ENCODE peak calls at places on chromosomes 6 and 20, in seven cellular contexts. N, R, D, X, Q, T and L are unnamed samples.

GRCh38 chr20:43942661-43943285 is 28.1 kb downstream of the TOX2 start:
- DNase-seq in N (peak), R (no peak), D (peak), X (peak), Q (no peak), T (no peak), L (peak)

GRCh38 chr6:3202999-3203696 is 24.3 kb downstream of the TUBB2B start:
- DNase-seq in N (peak), R (no peak), D (peak), X (peak), Q (no peak), T (no peak), L (no peak)

GRCh38 chr6:116330511-116330910 is 40.2 kb upstream of the DSE start:
- DNase-seq in N (no peak), R (no peak), D (peak), X (no peak), Q (no peak), T (no peak), L (peak)

GRCh38 chr20:60694763-60695162 is 557.3 kb upstream of the CDH4 start:
- DNase-seq in N (no peak), R (no peak), D (peak), X (peak), Q (no peak), T (no peak), L (no peak)

GRCh38 chr6:90284745-90285481 is 11.7 kb downstream of the BACH2 start:
- DNase-seq in N (peak), R (no peak), D (peak), X (peak), Q (no peak), T (no peak), L (peak)

GRCh38 chr6:15927531-15928230 is 201.2 kb upstream of the MYLIP start:
- DNase-seq in N (no peak), R (no peak), D (no peak), X (no peak), Q (no peak), T (no peak), L (peak)

GRCh38 chr20:1122388-1123315 is 4.2 kb downstream of the PSMF1 start:
- DNase-seq in N (peak), R (no peak), D (peak), X (peak), Q (no peak), T (peak), L (peak)

GRCh38 chr20:59781236-59781635 is 152.2 kb downstream of the SYCP2 start:
- DNase-seq in N (no peak), R (no peak), D (no peak), X (no peak), Q (no peak), T (no peak), L (no peak)

GRCh38 chr6:100257661-100258395 is 206.9 kb downstream of the SIM1 start:
- DNase-seq in N (peak), R (no peak), D (peak), X (peak), Q (no peak), T (no peak), L (peak)

GRCh38 chr20:805713-806112 is 27.8 kb upstream of the FAM110A start:
- DNase-seq in N (no peak), R (no peak), D (peak), X (peak), Q (no peak), T (no peak), L (no peak)

GRCh38 chr6:54327631-54328030 is 19.4 kb downstream of the TINAG start:
- DNase-seq in N (no peak), R (no peak), D (peak), X (peak), Q (no peak), T (no peak), L (no peak)

GRCh38 chr20:34643919-34644318 is 33.0 kb downstream of the PIGU start:
- DNase-seq in N (peak), R (no peak), D (peak), X (peak), Q (no peak), T (peak), L (peak)

GRCh38 chr6:43481075-43481474 is 3.7 kb downstream of the TJAP1 start:
- DNase-seq in N (no peak), R (no peak), D (no peak), X (no peak), Q (no peak), T (no peak), L (peak)

GRCh38 chr20:63973636-63974401 is 4.1 kb upstream of the ZNF512B start:
- DNase-seq in N (peak), R (no peak), D (peak), X (peak), Q (peak), T (peak), L (peak)

GRCh38 chr20:38601216-38602184 is at the start of gene ARHGAP40:
- DNase-seq in N (no peak), R (no peak), D (no peak), X (peak), Q (no peak), T (no peak), L (peak)

GRCh38 chr6:14601490-14601889 is 483.9 kb downstream of the CD83 start:
- DNase-seq in N (no peak), R (no peak), D (no peak), X (no peak), Q (no peak), T (no peak), L (peak)

GRCh38 chr20:12570371-12570770 is 438.4 kb upstream of the SPTLC3 start:
- DNase-seq in N (peak), R (no peak), D (no peak), X (no peak), Q (no peak), T (no peak), L (peak)

GRCh38 chr6:43307451-43308100 is 1.1 kb downstream of the CRIP3 start:
- DNase-seq in N (no peak), R (no peak), D (no peak), X (no peak), Q (no peak), T (no peak), L (no peak)

GRCh38 chr6:135094403-135094821 is 39.8 kb upstream of the HBS1L start:
- DNase-seq in N (no peak), R (no peak), D (peak), X (peak), Q (no peak), T (no peak), L (peak)

GRCh38 chr6:147852772-147853171 is 344.3 kb downstream of the SAMD5 start:
- DNase-seq in N (no peak), R (no peak), D (peak), X (no peak), Q (no peak), T (no peak), L (no peak)

GRCh38 chr6:109373762-109374161 is 8.5 kb downstream of the CD164 start:
- DNase-seq in N (no peak), R (no peak), D (no peak), X (no peak), Q (no peak), T (no peak), L (no peak)

GRCh38 chr6:136955123-136955522 is 33.0 kb downstream of the SLC35D3 start:
- DNase-seq in N (no peak), R (no peak), D (no peak), X (no peak), Q (no peak), T (no peak), L (no peak)

GRCh38 chr6:105593805-105594231 is 190.9 kb upstream of the PREP start:
- DNase-seq in N (no peak), R (no peak), D (peak), X (peak), Q (no peak), T (no peak), L (no peak)

GRCh38 chr6:44254957-44255808 is 2.1 kb downstream of the SLC35B2 start:
- DNase-seq in N (no peak), R (no peak), D (no peak), X (no peak), Q (no peak), T (no peak), L (no peak)

GRCh38 chr6:8556370-8557018 is 121.1 kb upstream of the SLC35B3 start:
- DNase-seq in N (peak), R (no peak), D (peak), X (peak), Q (no peak), T (no peak), L (peak)

GRCh38 chr6:37913210-37913609 is 93.7 kb downstream of the ZFAND3 start:
- DNase-seq in N (no peak), R (no peak), D (peak), X (peak), Q (no peak), T (no peak), L (peak)

GRCh38 chr6:14770572-14770971 is 475.3 kb upstream of the JARID2 start:
- DNase-seq in N (peak), R (no peak), D (peak), X (peak), Q (no peak), T (no peak), L (no peak)

GRCh38 chr20:43789593-43789992 is 62.8 kb upstream of the GTSF1L start:
- DNase-seq in N (no peak), R (no peak), D (no peak), X (no peak), Q (no peak), T (no peak), L (no peak)

GRCh38 chr6:57190140-57190539 is 18.0 kb downstream of the BAG2 start:
- DNase-seq in N (no peak), R (no peak), D (peak), X (no peak), Q (no peak), T (no peak), L (peak)

GRCh38 chr6:54913211-54913610 is 66.6 kb downstream of the FAM83B start:
- DNase-seq in N (no peak), R (no peak), D (no peak), X (no peak), Q (no peak), T (no peak), L (no peak)

GRCh38 chr20:47465335-47466090 is 36.2 kb upstream of the NCOA3 start:
- DNase-seq in N (no peak), R (no peak), D (no peak), X (no peak), Q (no peak), T (no peak), L (no peak)

GRCh38 chr6:138577151-138577915 is 78.0 kb upstream of the NHSL1 start:
- DNase-seq in N (no peak), R (no peak), D (no peak), X (peak), Q (no peak), T (no peak), L (no peak)

GRCh38 chr6:29967379-29968010 is 25.2 kb downstream of the HLA-A start:
- DNase-seq in N (no peak), R (no peak), D (no peak), X (peak), Q (no peak), T (no peak), L (peak)

DNA sequence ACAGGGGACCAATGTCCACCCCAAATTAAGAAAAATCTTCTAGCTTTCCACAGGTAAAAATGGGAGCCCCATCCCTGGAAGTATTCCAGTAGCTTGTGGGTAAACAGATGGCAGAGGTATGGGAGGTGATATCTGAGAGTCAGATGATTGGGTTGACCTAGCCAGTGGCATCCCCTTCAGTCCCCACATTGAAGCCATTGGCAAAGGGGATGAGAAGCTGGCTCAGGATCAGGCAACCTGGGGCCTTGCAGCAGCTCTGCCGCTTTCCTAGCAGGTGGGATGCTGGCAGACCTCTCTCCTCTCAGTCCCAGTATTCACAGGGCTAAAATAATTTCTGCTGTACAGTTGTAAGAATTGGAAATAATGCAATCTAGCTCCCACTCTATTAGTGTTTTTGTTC is 108.9 kb upstream of the KCNG1 start:
- DNase-seq in N (no peak), R (no peak), D (no peak), X (no peak), Q (no peak), T (no peak), L (no peak)
- H3K4me3 ChIP-seq in N (no peak), R (no peak), D (no peak), X (no peak), Q (no peak), T (no peak), L (no peak)

GRCh38 chr6:143929975-143930374 is 65.7 kb downstream of the ZC2HC1B start:
- DNase-seq in N (no peak), R (no peak), D (no peak), X (no peak), Q (no peak), T (no peak), L (no peak)

GRCh38 chr6:143928853-143929252 is 64.6 kb downstream of the ZC2HC1B start:
- DNase-seq in N (no peak), R (no peak), D (no peak), X (no peak), Q (no peak), T (no peak), L (no peak)
- TF ChIP-seq CTCF in N (no peak), R (no peak), D (no peak), X (no peak), Q (no peak), T (no peak), L (no peak)

GRCh38 chr6:83709748-83710050 is 798 bp upstream of the SNAP91 start:
- DNase-seq in N (no peak), R (no peak), D (no peak), X (no peak), Q (no peak), T (no peak), L (no peak)

GRCh38 chr6:83711958-83712357 is 3.1 kb upstream of the SNAP91 start:
- DNase-seq in N (no peak), R (no peak), D (no peak), X (no peak), Q (no peak), T (no peak), L (no peak)

GRCh38 chr6:83708546-83708969 is 343 bp downstream of the SNAP91 start:
- DNase-seq in N (no peak), R (no peak), D (no peak), X (peak), Q (no peak), T (no peak), L (peak)

GRCh38 chr6:83708970-83709747 is at the start of gene SNAP91:
- DNase-seq in N (no peak), R (no peak), D (no peak), X (no peak), Q (peak), T (no peak), L (peak)

DNA sequence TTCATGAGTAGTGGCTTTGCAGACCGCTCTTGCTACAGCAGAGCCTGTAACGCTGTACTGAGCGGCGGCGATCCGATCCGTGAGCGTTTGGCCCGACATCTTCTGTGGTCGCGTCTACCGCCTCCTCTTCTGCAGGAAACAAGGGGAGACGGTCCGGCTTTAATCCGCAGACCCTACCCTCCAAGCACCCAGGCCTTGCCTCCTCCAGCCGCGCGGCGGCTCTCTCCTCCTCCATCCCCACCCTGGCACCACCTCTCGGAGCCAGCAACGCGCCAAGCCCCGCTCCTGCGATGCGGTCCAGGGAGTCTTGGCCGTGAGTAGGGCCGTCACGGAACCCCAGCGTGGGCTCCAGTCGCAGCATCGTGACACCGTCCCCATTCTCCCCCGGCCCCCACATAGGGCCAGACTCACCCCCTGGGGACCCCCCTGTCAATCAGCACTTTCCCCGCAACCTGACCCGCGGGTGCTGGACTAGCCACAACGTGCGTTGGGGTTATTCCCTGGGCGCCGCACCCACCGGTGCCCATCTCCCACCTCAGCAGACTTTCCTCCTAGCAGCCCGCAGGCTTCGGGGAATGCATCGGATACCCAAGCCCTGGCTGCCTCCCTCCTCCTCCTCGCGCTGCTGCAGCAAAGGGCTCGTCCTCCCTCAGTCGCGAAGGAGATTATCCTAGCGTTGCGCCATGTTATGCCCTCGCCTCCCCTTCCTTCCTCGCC is 914 bp downstream of the SNAP91 start:
- DNase-seq in N (no peak), R (no peak), D (no peak), X (peak), Q (peak), T (no peak), L (no peak)
- H3K4me3 ChIP-seq in N (peak), R (peak), D (peak), X (peak), Q (peak), T (peak), L (peak)

GRCh38 chr20:32577657-32578056 is 7.5 kb downstream of the NOL4L start:
- DNase-seq in N (peak), R (no peak), D (no peak), X (no peak), Q (no peak), T (no peak), L (no peak)

GRCh38 chr20:32575805-32576204 is 9.3 kb downstream of the NOL4L start:
- DNase-seq in N (no peak), R (no peak), D (no peak), X (no peak), Q (no peak), T (no peak), L (no peak)

GRCh38 chr20:32578840-32579239 is 6.3 kb downstream of the NOL4L start:
- DNase-seq in N (no peak), R (no peak), D (no peak), X (no peak), Q (no peak), T (no peak), L (no peak)

GRCh38 chr20:32576560-32576959 is 8.6 kb downstream of the NOL4L start:
- DNase-seq in N (no peak), R (no peak), D (no peak), X (no peak), Q (no peak), T (no peak), L (no peak)

GRCh38 chr20:32577023-32577422 is 8.1 kb downstream of the NOL4L start:
- DNase-seq in N (no peak), R (no peak), D (no peak), X (no peak), Q (no peak), T (no peak), L (no peak)
- TF ChIP-seq CTCF in N (peak), R (no peak), D (peak), X (no peak), Q (no peak), T (no peak), L (no peak)